ENCODE peak calls at places on chromosomes 6 and 20, in seven cellular contexts. P, J, M, C, Y, A and N are unnamed samples.

GRCh38 chr6:99603421-99604160 is 3.0 kb upstream of the PRDM13 start:
- DNase-seq in P (no peak), J (peak), M (peak), C (no peak), Y (peak), A (no peak), N (peak)

GRCh38 chr20:16785221-16785620 is 37.1 kb downstream of the OTOR start:
- DNase-seq in P (no peak), J (peak), M (no peak), C (no peak), Y (peak), A (no peak), N (no peak)

GRCh38 chr6:166774292-166774691 is 147.2 kb upstream of the RPS6KA2 start:
- DNase-seq in P (no peak), J (no peak), M (no peak), C (no peak), Y (no peak), A (no peak), N (no peak)

GRCh38 chr6:147281895-147282565 is 77.8 kb downstream of the STXBP5 start:
- DNase-seq in P (no peak), J (no peak), M (no peak), C (no peak), Y (no peak), A (no peak), N (no peak)

GRCh38 chr6:113903666-113904330 is 46.7 kb downstream of the MARCKS start:
- DNase-seq in P (no peak), J (no peak), M (no peak), C (no peak), Y (peak), A (no peak), N (peak)

GRCh38 chr6:108492131-108492766 is 68.5 kb upstream of the FOXO3 start:
- DNase-seq in P (peak), J (peak), M (peak), C (peak), Y (peak), A (peak), N (peak)

GRCh38 chr20:10793741-10794140 is 119.9 kb upstream of the JAG1 start:
- DNase-seq in P (no peak), J (peak), M (peak), C (no peak), Y (no peak), A (no peak), N (no peak)

GRCh38 chr20:44970243-44970757 is 4.0 kb downstream of the STK4 start:
- DNase-seq in P (no peak), J (no peak), M (no peak), C (no peak), Y (no peak), A (peak), N (no peak)

GRCh38 chr6:142796024-142796423 is 149.0 kb downstream of the HIVEP2 start:
- DNase-seq in P (no peak), J (no peak), M (no peak), C (no peak), Y (no peak), A (no peak), N (no peak)

GRCh38 chr20:58515240-58516212 is at the start of gene APCDD1L:
- DNase-seq in P (peak), J (peak), M (peak), C (no peak), Y (peak), A (no peak), N (no peak)

GRCh38 chr20:46088409-46089075 is 1.2 kb downstream of the NCOA5 start:
- DNase-seq in P (peak), J (peak), M (peak), C (no peak), Y (peak), A (peak), N (peak)

GRCh38 chr20:47810686-47811347 is 25.5 kb upstream of the SULF2 start:
- DNase-seq in P (no peak), J (no peak), M (no peak), C (no peak), Y (no peak), A (no peak), N (no peak)

GRCh38 chr6:88263591-88263990 is 97.4 kb upstream of the CNR1 start:
- DNase-seq in P (no peak), J (peak), M (peak), C (no peak), Y (no peak), A (no peak), N (no peak)

GRCh38 chr20:56909918-56910714 is 281.0 kb downstream of the TFAP2C start:
- DNase-seq in P (no peak), J (no peak), M (no peak), C (no peak), Y (no peak), A (no peak), N (no peak)

DNA sequence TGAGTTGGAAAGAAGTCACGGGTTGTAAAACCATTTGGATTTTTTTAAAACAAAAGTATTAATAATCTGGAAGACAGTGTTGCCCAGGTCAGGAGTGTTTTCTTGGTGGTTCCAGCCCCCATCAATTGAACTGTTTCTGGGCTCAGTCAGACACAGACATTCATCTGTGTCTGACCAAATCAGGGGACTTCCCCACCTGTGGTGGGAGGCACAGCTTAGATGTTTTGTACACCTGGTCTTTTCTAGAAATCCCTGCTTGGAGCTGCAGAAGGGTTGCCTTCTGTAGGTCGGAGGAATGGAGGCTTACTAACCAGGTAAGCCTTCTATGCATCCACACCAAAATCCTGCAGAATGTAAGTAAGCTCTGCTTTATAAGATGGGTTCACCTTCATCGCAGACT is 63.6 kb downstream of the CDS2 start:
- DNase-seq in P (no peak), J (no peak), M (no peak), C (no peak), Y (no peak), A (peak), N (no peak)
- TF ChIP-seq EZH2phosphoT487 in P (no peak), J (no peak), M (no peak), C (no peak), Y (no peak), A (no peak), N (no peak)

GRCh38 chr6:138499303-138499991 is at the start of gene NHSL1:
- DNase-seq in P (no peak), J (peak), M (peak), C (no peak), Y (peak), A (no peak), N (peak)
- H3K4me3 ChIP-seq in P (no peak), J (peak), M (peak), C (no peak), Y (peak), A (no peak), N (peak)

DNA sequence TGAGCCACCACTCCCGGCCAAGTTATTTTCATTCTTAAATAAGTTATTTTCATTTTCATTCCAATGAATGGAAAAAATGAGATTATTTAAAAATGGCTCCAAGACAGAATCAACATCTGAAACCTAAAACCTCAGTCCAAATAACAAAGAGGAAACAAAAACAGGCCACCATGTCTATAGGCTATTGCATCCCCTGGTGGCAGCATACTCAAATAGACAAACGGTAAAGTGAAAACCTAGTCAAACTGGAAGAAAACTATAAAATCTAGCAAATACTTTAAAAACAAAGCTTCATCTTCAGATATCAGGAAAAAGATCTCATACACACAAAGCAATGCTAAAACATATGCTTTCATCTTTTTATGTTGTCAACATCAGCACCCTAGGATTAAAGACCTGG is 20.9 kb downstream of the IL17A start:
- DNase-seq in P (no peak), J (peak), M (no peak), C (no peak), Y (no peak), A (peak), N (no peak)
- TF ChIP-seq EZH2phosphoT487 in P (no peak), J (no peak), M (no peak), C (no peak), Y (no peak), A (no peak), N (no peak)

DNA sequence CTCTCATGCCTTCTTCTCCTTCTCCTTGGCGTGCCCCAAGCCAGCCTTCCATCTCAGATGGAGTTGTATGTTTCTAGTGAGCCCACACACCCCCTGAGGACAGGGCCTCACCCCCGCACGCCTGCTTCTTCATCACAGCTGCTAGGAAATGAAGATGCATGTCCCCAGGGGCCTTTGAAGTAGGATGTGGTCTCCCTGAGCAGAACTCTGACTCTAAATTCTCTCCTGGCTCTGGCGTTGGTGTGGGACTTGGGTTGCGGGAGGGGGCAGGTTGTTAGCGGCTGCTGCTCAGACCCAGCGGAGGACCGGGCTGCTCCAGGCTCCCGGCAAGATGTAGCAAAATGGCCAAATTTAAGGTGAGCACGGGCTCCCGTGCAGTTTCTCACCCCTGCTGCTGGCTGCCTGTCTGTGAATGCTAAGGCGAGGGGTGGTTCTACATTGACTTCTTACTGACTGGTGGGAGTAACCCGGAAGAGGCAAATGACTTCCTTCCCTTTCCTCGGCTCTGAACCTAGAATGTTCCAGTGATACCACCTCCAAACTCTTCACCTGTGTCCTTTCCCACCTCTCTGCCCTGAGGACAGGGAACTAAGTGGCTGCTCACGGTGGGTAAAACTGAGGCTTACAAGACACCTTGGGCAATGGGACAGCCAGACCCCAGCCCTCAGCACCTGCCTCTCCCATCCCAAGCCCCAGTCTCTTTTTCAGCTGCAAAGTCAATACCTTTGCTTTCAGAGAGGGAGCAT is 8.8 kb downstream of the SYNJ2 start:
- DNase-seq in P (no peak), J (no peak), M (no peak), C (no peak), Y (no peak), A (no peak), N (no peak)
- H3K4me3 ChIP-seq in P (peak), J (no peak), M (no peak), C (no peak), Y (no peak), A (no peak), N (no peak)

GRCh38 chr6:85092224-85092623 is 327.8 kb upstream of the TBX18 start:
- DNase-seq in P (no peak), J (no peak), M (no peak), C (no peak), Y (no peak), A (no peak), N (no peak)

GRCh38 chr6:85096976-85097375 is 332.6 kb upstream of the TBX18 start:
- DNase-seq in P (no peak), J (no peak), M (no peak), C (no peak), Y (peak), A (no peak), N (no peak)
- TF ChIP-seq EZH2phosphoT487 in P (no peak), J (no peak), M (no peak), C (no peak), Y (no peak), A (no peak), N (no peak)

DNA sequence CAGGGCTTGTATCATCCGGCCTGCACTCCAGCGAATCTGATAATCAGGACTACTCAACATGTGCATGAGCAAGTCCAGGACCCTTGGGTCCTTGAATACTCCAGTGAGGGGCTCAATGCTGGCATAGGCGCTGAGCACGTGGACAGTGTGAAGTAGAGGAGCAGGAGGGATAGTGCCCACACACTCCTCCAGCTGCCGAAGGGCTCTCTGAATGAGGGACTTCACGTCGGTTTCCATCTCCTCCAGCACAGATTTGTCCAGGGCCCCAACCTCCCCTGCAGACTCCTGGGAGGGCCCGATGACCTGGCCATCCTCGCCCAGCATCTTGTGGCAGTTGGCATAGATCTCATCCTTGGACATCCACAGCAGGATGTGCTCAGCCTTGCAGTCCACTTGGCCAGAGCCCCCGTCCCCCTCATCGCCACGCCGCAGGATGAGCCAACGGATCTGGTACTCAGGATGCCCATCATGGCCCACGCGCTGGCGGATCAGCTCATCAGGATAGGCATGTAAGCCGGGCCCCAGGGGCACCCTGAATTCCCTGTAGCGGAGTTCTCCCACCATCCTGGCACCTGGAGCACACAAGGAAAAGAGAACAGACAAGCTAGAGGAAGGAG is 1.3 kb downstream of the CUL7 start:
- DNase-seq in P (no peak), J (no peak), M (no peak), C (no peak), Y (no peak), A (no peak), N (no peak)
- H3K4me3 ChIP-seq in P (peak), J (peak), M (peak), C (peak), Y (peak), A (no peak), N (peak)